ENCODE peak calls at places on chromosomes 1 and 21, in six cellular contexts. I is OCI-LY7, E is MCF 10A, R is RWPE1, J is endothelial cell of umbilical vein, P is progenitor cell of endocrine pancreas. Z is an unnamed sample.

GRCh38 chr1:32801096-32801713 is 16.0 kb downstream of the YARS1 start:
- DNase-seq in I (no peak), E (peak), R (no peak), J (no peak), P (no peak), Z (no peak)

GRCh38 chr1:22749919-22750670 is 39.5 kb downstream of the EPHB2 start:
- DNase-seq in I (peak), E (peak), R (peak), J (peak), P (no peak), Z (no peak)

GRCh38 chr1:174131032-174131638 is 28.2 kb upstream of the RABGAP1L start:
- DNase-seq in I (no peak), E (no peak), R (no peak), J (no peak), P (no peak), Z (no peak)

GRCh38 chr1:216533786-216534185 is 110.5 kb upstream of the USH2A start:
- DNase-seq in I (no peak), E (no peak), R (no peak), J (no peak), P (no peak), Z (no peak)

GRCh38 chr21:15804247-15804985 is 74.6 kb downstream of the USP25 start:
- DNase-seq in I (no peak), E (no peak), R (no peak), J (no peak), P (no peak), Z (no peak)

GRCh38 chr21:45224189-45224938 is 63.3 kb downstream of the POFUT2 start:
- DNase-seq in I (no peak), E (no peak), R (no peak), J (no peak), P (no peak), Z (no peak)

GRCh38 chr1:45629035-45629434 is 5.2 kb upstream of the CCDC17 start:
- DNase-seq in I (no peak), E (no peak), R (no peak), J (peak), P (no peak), Z (no peak)

GRCh38 chr1:207866471-207867135 is 44.3 kb downstream of the CD34 start:
- DNase-seq in I (no peak), E (no peak), R (no peak), J (no peak), P (no peak), Z (no peak)

GRCh38 chr1:217561446-217561845 is 69.4 kb downstream of the GPATCH2 start:
- DNase-seq in I (no peak), E (no peak), R (no peak), J (peak), P (no peak), Z (no peak)

GRCh38 chr1:67685558-67686271 is 714 bp downstream of the GADD45A start:
- DNase-seq in I (peak), E (peak), R (no peak), J (peak), P (peak), Z (no peak)

GRCh38 chr1:59738591-59739015 is 76.1 kb upstream of the HOOK1 start:
- DNase-seq in I (no peak), E (no peak), R (no peak), J (peak), P (no peak), Z (no peak)

GRCh38 chr1:161066694-161067093 is 3.0 kb downstream of the ARHGAP30 start:
- DNase-seq in I (no peak), E (no peak), R (no peak), J (no peak), P (no peak), Z (no peak)

GRCh38 chr21:36135391-36136094 is 664 bp downstream of the CBR3 start:
- DNase-seq in I (peak), E (peak), R (peak), J (peak), P (no peak), Z (no peak)

GRCh38 chr21:41682719-41683179 is 84.1 kb downstream of the RIPK4 start:
- DNase-seq in I (no peak), E (no peak), R (no peak), J (no peak), P (no peak), Z (no peak)

GRCh38 chr1:246587032-246587431 is 20.8 kb downstream of the CNST start:
- DNase-seq in I (no peak), E (no peak), R (no peak), J (no peak), P (no peak), Z (no peak)

GRCh38 chr1:187566371-187566770 is 737.6 kb downstream of the PLA2G4A start:
- DNase-seq in I (no peak), E (peak), R (no peak), J (no peak), P (no peak), Z (no peak)

GRCh38 chr1:6157528-6158174 is 22.5 kb downstream of the CHD5 start:
- DNase-seq in I (no peak), E (peak), R (peak), J (no peak), P (no peak), Z (no peak)

GRCh38 chr1:204506091-204506968 is 9.9 kb upstream of the MDM4 start:
- DNase-seq in I (peak), E (peak), R (peak), J (peak), P (peak), Z (no peak)

GRCh38 chr1:229412056-229412455 is 21.8 kb downstream of the ACTA1 start:
- DNase-seq in I (no peak), E (no peak), R (no peak), J (no peak), P (no peak), Z (no peak)

GRCh38 chr21:31235671-31236450 is 108.2 kb downstream of the TIAM1 start:
- DNase-seq in I (no peak), E (peak), R (no peak), J (no peak), P (no peak), Z (no peak)

GRCh38 chr1:45493116-45493697 is 2.2 kb upstream of the TESK2 start:
- DNase-seq in I (peak), E (peak), R (peak), J (peak), P (no peak), Z (no peak)

GRCh38 chr1:216686860-216687545 is 36.2 kb downstream of the ESRRG start:
- DNase-seq in I (no peak), E (peak), R (no peak), J (no peak), P (no peak), Z (no peak)

GRCh38 chr1:198755715-198756114 is 116.9 kb downstream of the PTPRC start:
- DNase-seq in I (no peak), E (no peak), R (no peak), J (no peak), P (no peak), Z (no peak)

GRCh38 chr1:147504801-147505303 is 36.4 kb upstream of the BCL9 start:
- DNase-seq in I (no peak), E (peak), R (no peak), J (no peak), P (peak), Z (no peak)

GRCh38 chr1:152107289-152107983 is 7.8 kb downstream of the TCHH start:
- DNase-seq in I (no peak), E (no peak), R (no peak), J (no peak), P (no peak), Z (no peak)

GRCh38 chr21:34131586-34131985 is 58.2 kb downstream of the MRPS6 start:
- DNase-seq in I (no peak), E (no peak), R (no peak), J (no peak), P (no peak), Z (no peak)

GRCh38 chr1:184222561-184223157 is 164.2 kb upstream of the C1orf21 start:
- DNase-seq in I (peak), E (peak), R (peak), J (peak), P (peak), Z (peak)

GRCh38 chr1:176880954-176881595 is 283.4 kb downstream of the ASTN1 start:
- DNase-seq in I (peak), E (peak), R (peak), J (peak), P (peak), Z (peak)

GRCh38 chr1:28803662-28804061 is 8.3 kb upstream of the OPRD1 start:
- DNase-seq in I (no peak), E (no peak), R (no peak), J (no peak), P (no peak), Z (no peak)

GRCh38 chr1:86515597-86515996 is 31.3 kb upstream of the CLCA4 start:
- DNase-seq in I (peak), E (peak), R (peak), J (peak), P (no peak), Z (no peak)

GRCh38 chr1:64986903-64987871 is 20.8 kb upstream of the JAK1 start:
- DNase-seq in I (peak), E (peak), R (no peak), J (no peak), P (no peak), Z (no peak)

GRCh38 chr1:956636-957035 is 2.4 kb downstream of the NOC2L start:
- DNase-seq in I (no peak), E (no peak), R (no peak), J (no peak), P (no peak), Z (no peak)

GRCh38 chr1:95941121-95941798 is 707.2 kb downstream of the RWDD3 start:
- DNase-seq in I (no peak), E (no peak), R (no peak), J (no peak), P (no peak), Z (no peak)

GRCh38 chr1:17335821-17336718 is 28.1 kb downstream of the PADI4 start:
- DNase-seq in I (peak), E (peak), R (peak), J (peak), P (peak), Z (no peak)

GRCh38 chr21:14842641-14843040 is 222.2 kb downstream of the NRIP1 start:
- DNase-seq in I (no peak), E (no peak), R (no peak), J (no peak), P (no peak), Z (no peak)

GRCh38 chr1:111565079-111565478 is 54.5 kb upstream of the RAP1A start:
- DNase-seq in I (no peak), E (peak), R (no peak), J (no peak), P (no peak), Z (no peak)

GRCh38 chr1:232166942-232167341 is 463.0 kb downstream of the SIPA1L2 start:
- DNase-seq in I (no peak), E (no peak), R (no peak), J (no peak), P (no peak), Z (no peak)

GRCh38 chr1:109895720-109896504 is 14.7 kb upstream of the CSF1 start:
- DNase-seq in I (no peak), E (peak), R (peak), J (peak), P (no peak), Z (no peak)

GRCh38 chr21:41593784-41594138 is 85.8 kb upstream of the TMPRSS2 start:
- DNase-seq in I (no peak), E (no peak), R (no peak), J (no peak), P (no peak), Z (no peak)

GRCh38 chr1:77683836-77684148 is 1.3 kb upstream of the ZZZ3 start:
- DNase-seq in I (no peak), E (no peak), R (no peak), J (no peak), P (no peak), Z (no peak)

GRCh38 chr1:77688939-77689338 is 6.5 kb upstream of the ZZZ3 start:
- DNase-seq in I (no peak), E (no peak), R (no peak), J (no peak), P (no peak), Z (no peak)

GRCh38 chr1:77683142-77683835 is 831 bp upstream of the ZZZ3 start:
- DNase-seq in I (peak), E (peak), R (peak), J (peak), P (peak), Z (peak)

GRCh38 chr1:77686784-77687518 is 4.5 kb upstream of the ZZZ3 start:
- DNase-seq in I (no peak), E (no peak), R (no peak), J (no peak), P (no peak), Z (no peak)

GRCh38 chr1:77687519-77687906 is 5.1 kb upstream of the ZZZ3 start:
- DNase-seq in I (peak), E (no peak), R (no peak), J (no peak), P (peak), Z (no peak)
- TF ChIP-seq CTCF in I (peak), E (no peak), R (peak), J (peak), P (peak), Z (no peak)

DNA sequence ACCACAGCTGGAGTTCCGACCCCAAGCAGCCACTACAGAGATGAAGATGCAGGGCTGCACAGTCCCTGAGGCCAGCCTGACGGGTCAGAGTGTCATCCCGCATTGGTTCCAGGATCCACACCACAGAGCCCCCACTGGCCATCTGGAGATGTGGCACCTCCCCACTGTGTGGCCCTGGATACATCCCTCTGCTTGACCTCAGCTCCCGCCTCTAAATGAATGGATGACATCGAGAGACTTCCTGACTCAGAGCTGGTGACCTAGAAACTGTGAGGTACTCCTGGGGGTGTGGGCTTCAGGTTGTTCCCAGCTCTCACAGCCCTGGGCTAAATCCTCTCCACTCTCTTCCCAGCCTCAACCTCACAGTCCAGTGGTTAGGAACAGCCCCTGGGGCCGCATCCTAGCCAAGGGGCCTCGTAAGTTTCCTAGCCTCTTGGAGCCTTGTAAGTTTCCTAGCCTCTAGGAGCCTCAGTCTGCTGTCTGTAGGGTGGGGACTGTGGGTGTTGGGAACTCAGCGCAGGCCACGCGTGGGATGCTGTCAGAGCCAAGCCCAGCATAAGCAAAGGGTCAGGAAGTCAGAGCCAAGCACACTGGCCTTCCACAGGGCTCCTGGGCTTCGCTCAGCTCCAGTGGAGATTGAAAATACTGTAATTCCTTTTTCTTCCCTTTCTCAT is 87.5 kb upstream of the RUNX3 start:
- DNase-seq in I (no peak), E (peak), R (no peak), J (no peak), P (no peak), Z (no peak)
- TF ChIP-seq CTCF in I (no peak), E (no peak), R (no peak), J (no peak), P (no peak), Z (no peak)

GRCh38 chr1:182723195-182723594 is 38.8 kb upstream of the RGS8 start:
- DNase-seq in I (no peak), E (no peak), R (no peak), J (no peak), P (no peak), Z (no peak)

GRCh38 chr1:182718311-182718710 is 33.9 kb upstream of the RGS8 start:
- DNase-seq in I (peak), E (no peak), R (no peak), J (no peak), P (no peak), Z (no peak)

GRCh38 chr1:182721525-182721924 is 37.1 kb upstream of the RGS8 start:
- DNase-seq in I (no peak), E (no peak), R (no peak), J (no peak), P (no peak), Z (no peak)

GRCh38 chr1:182716740-182717720 is 32.6 kb upstream of the RGS8 start:
- DNase-seq in I (no peak), E (no peak), R (no peak), J (no peak), P (no peak), Z (no peak)

DNA sequence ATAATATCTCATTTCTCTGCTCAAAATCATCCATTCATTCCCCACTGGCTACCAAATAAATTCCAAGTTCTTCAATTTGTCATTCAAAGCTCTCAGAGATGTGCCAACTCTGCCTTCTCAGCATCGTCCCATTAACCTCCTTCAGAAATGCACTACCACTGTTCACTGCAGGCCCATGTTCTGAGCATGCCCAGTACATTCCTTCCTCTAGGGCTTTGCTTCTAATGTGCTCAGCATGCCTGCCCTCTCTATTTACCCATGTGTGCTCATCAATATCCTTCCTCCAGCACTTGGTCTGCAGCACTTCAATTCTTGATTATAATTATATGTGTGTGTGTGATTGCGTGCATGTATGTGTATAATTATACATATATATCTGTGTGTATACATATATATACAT is 36.1 kb upstream of the RGS8 start:
- DNase-seq in I (no peak), E (peak), R (no peak), J (no peak), P (no peak), Z (no peak)
- TF ChIP-seq CTCF in I (no peak), E (peak), R (no peak), J (no peak), P (peak), Z (no peak)

DNA sequence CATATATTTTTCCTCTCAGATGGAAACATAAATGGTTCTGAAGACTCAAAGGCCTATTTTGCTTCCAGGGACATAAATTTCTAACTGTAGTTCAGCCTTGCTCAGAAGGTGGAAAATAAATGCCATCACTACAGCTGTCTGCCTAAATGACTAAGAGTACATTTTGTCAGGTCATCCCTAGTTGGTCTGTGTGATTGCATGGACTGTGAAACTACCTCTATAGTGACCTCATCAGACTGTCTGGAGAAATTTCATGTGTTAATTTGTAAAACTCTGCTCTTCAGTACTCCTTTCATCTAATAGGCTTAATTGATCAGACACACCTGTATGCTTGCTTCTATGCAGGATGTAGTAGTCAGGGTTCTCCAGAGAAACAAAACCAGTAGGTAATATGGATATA is 886.9 kb downstream of the AMY1C start:
- DNase-seq in I (peak), E (peak), R (peak), J (no peak), P (no peak), Z (no peak)
- TF ChIP-seq CTCF in I (peak), E (no peak), R (no peak), J (no peak), P (no peak), Z (no peak)

DNA sequence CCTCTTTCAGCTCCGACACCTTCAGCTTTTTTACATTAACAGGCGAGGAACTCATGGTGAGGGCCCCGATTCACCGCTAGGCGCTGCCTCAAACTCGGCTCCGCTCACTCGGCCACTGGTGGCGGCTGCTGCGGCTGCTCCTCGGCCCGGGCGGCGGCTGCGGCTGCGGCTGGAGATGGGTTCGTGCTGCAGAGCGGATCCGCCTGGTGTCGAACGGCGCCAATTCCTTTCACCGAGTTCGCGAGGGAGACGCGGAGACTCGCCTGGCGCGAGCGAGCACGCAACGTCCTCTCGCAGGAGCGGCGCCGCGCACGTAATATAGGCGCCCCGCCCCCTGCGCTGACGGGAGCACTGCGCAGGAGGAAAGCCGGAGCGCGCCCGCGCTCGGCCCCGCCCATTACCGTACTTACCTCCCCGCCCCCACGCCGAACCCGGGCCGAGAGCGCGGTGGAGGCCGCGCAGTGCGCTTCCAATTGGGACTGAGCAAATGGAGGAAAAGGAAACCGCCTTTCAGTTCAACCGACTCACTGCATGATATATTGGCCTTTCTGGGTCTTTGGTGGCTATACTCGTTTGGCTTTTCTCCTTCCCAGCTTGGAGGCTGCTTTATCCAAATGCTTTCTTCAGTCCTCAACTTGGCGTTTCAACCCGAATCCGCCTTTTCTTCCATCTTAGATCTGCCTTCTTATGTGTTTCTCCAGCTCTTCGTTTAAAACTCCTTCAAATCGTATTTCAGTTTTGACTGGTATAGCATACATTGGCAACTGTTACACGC is at the start of gene HNRNPU:
- DNase-seq in I (peak), E (peak), R (peak), J (peak), P (peak), Z (peak)
- TF ChIP-seq CTCF in I (peak), E (peak), R (peak), J (peak), P (peak), Z (no peak)

Z was measured in D721Med.